ENCODE peak calls at places on chromosomes 6 and 20, in four cellular contexts. S, T, F and O are unnamed samples.

GRCh38 chr6:169902070-169902469 is 150.6 kb downstream of the ERMARD start:
- DNase-seq in T (no peak), F (no peak), S (no peak), O (no peak)

GRCh38 chr6:169263836-169264608 is 10.4 kb upstream of the THBS2 start:
- DNase-seq in F (peak; percentile 55), T (no peak), S (peak; percentile 50), O (no peak)

GRCh38 chr20:13006825-13007224 is 1.9 kb upstream of the SPTLC3 start:
- DNase-seq in S (no peak), T (no peak), F (peak; percentile 69), O (no peak)

GRCh38 chr6:40352006-40352405 is 235.2 kb downstream of the LRFN2 start:
- DNase-seq in S (no peak), F (no peak), T (no peak), O (no peak)

GRCh38 chr6:158468666-158469065 is 91.2 kb upstream of the TMEM181 start:
- DNase-seq in F (no peak), S (no peak), T (no peak), O (no peak)

GRCh38 chr6:30122515-30122914 is 9.6 kb upstream of the TRIM31 start:
- DNase-seq in F (no peak), T (no peak), S (no peak), O (no peak)

GRCh38 chr6:168307011-168307694 is 12.4 kb downstream of the DACT2 start:
- DNase-seq in S (no peak), T (no peak), F (no peak), O (no peak)

GRCh38 chr20:61847420-61847748 is 218.3 kb downstream of the TAF4 start:
- DNase-seq in F (no peak), T (no peak), S (no peak), O (no peak)

GRCh38 chr6:104711371-104711770 is 148.3 kb downstream of the HACE1 start:
- DNase-seq in T (peak; percentile 25), F (peak; percentile 46), S (peak; percentile 84), O (no peak)

GRCh38 chr6:165660881-165661415 is 2.1 kb downstream of the PDE10A start:
- DNase-seq in F (no peak), S (peak; percentile 19), T (no peak), O (no peak)

GRCh38 chr6:44034931-44035345 is 92.3 kb downstream of the MRPL14 start:
- DNase-seq in F (no peak), T (no peak), S (no peak), O (no peak)

GRCh38 chr6:3986241-3986640 is 92.7 kb downstream of the FAM217A start:
- DNase-seq in S (no peak), T (no peak), F (no peak), O (no peak)

GRCh38 chr20:1810926-1811620 is 84.1 kb upstream of the SIRPA start:
- DNase-seq in S (no peak), T (no peak), F (peak; percentile 55), O (no peak)

GRCh38 chr6:293185-294174 is 1.2 kb downstream of the DUSP22 start:
- DNase-seq in S (no peak), T (no peak), F (peak; percentile 42), O (peak; percentile 78)

GRCh38 chr6:30643656-30644055 is 3.3 kb upstream of the C6orf136 start:
- DNase-seq in S (no peak), T (no peak), F (no peak), O (no peak)

GRCh38 chr6:7166410-7167293 is 58.9 kb downstream of the RREB1 start:
- DNase-seq in S (no peak), F (peak; percentile 70), T (no peak), O (no peak)

GRCh38 chr6:75930954-75931689 is 141.3 kb downstream of the IMPG1 start:
- DNase-seq in T (no peak), F (no peak), S (no peak), O (no peak)

GRCh38 chr6:52020961-52021570 is 66.3 kb downstream of the PKHD1 start:
- DNase-seq in S (peak; percentile 49), F (peak; percentile 27), T (peak; percentile 1), O (peak; percentile 50)

GRCh38 chr6:139112146-139112545 is 22.7 kb upstream of the HECA start:
- DNase-seq in S (no peak), F (no peak), T (no peak), O (no peak)

GRCh38 chr6:53119772-53120409 is 28.8 kb downstream of the GCM1 start:
- DNase-seq in T (peak; percentile 17), F (peak; percentile 42), S (peak; percentile 52), O (no peak)

GRCh38 chr20:19850190-19850533 is 92.1 kb downstream of the RIN2 start:
- DNase-seq in T (no peak), F (no peak), S (peak; percentile 51), O (no peak)

GRCh38 chr20:40562031-40562430 is 127.0 kb downstream of the MAFB start:
- DNase-seq in T (no peak), S (peak; percentile 21), F (peak; percentile 53), O (no peak)

GRCh38 chr6:132683543-132683942 is 24.6 kb upstream of the TAAR1 start:
- DNase-seq in T (no peak), S (no peak), F (peak; percentile 16), O (no peak)

GRCh38 chr20:57310821-57311514 is 18.6 kb upstream of the SPO11 start:
- DNase-seq in S (no peak), F (no peak), T (no peak), O (no peak)

GRCh38 chr20:34439168-34439567 is 76.1 kb downstream of the ITCH start:
- DNase-seq in T (no peak), S (no peak), F (no peak), O (no peak)

GRCh38 chr6:89317067-89317466 is 2.0 kb upstream of the GABRR2 start:
- DNase-seq in T (no peak), S (no peak), F (no peak), O (no peak)

GRCh38 chr6:133265066-133265465 is 23.9 kb downstream of the EYA4 start:
- DNase-seq in F (no peak), T (no peak), S (no peak), O (no peak)

GRCh38 chr6:79301290-79301689 is 66.8 kb upstream of the HMGN3 start:
- DNase-seq in T (no peak), F (no peak), S (peak; percentile 15), O (no peak)

GRCh38 chr20:10560681-10561080 is 113.1 kb downstream of the JAG1 start:
- DNase-seq in F (no peak), S (no peak), T (no peak), O (no peak)

GRCh38 chr6:36071281-36071680 is 43.7 kb downstream of the MAPK14 start:
- DNase-seq in F (no peak), T (no peak), S (no peak), O (no peak)

GRCh38 chr6:25601797-25602679 is 50.0 kb upstream of the SCGN start:
- DNase-seq in S (peak; percentile 72), F (peak; percentile 66), T (peak; percentile 28), O (peak; percentile 75)

GRCh38 chr20:46367967-46368901 is 38.2 kb downstream of the ELMO2 start:
- DNase-seq in F (no peak), T (no peak), S (peak; percentile 73), O (no peak)

GRCh38 chr20:23077277-23077676 is 8.8 kb downstream of the CD93 start:
- DNase-seq in S (no peak), T (no peak), F (no peak), O (no peak)

GRCh38 chr6:139381216-139381615 is 6.8 kb upstream of the CITED2 start:
- DNase-seq in F (no peak), S (no peak), T (no peak), O (no peak)

GRCh38 chr6:137487181-137487910 is 6.8 kb downstream of the OLIG3 start:
- DNase-seq in F (no peak), S (no peak), T (no peak), O (no peak)

GRCh38 chr6:128336436-128337095 is 183.8 kb downstream of the PTPRK start:
- DNase-seq in F (no peak), S (no peak), T (no peak), O (no peak)